ENCODE peak calls at places on chromosomes 4 and X, in six cellular contexts. One of them, this sample, is unnamed.

GRCh38 chr4:114606240-114606639 is 7.6 kb downstream of the UGT8 start:
- DNase-seq in HCT116: peak; percentile 32
- DNase-seq in PC-9: peak; percentile 36
- DNase-seq in GM23248: no peak
- DNase-seq in MM.1S: no peak
- DNase-seq in mammary epithelial cell: peak; percentile 27
- DNase-seq in this sample: no peak

GRCh38 chr4:38948551-38948950 is 80.9 kb downstream of the FAM114A1 start:
- DNase-seq in HCT116: no peak
- DNase-seq in PC-9: peak; percentile 87
- DNase-seq in mammary epithelial cell: peak; percentile 76
- DNase-seq in MM.1S: no peak
- DNase-seq in GM23248: peak; percentile 94
- DNase-seq in this sample: peak; percentile 91

GRCh38 chrX:119647552-119648420 is 41.6 kb upstream of the NKRF start:
- DNase-seq in HCT116: no peak
- DNase-seq in GM23248: no peak
- DNase-seq in PC-9: no peak
- DNase-seq in mammary epithelial cell: no peak
- DNase-seq in MM.1S: peak; percentile 90
- DNase-seq in this sample: no peak

GRCh38 chrX:151722241-151722846 is 6.5 kb downstream of the FATE1 start:
- DNase-seq in mammary epithelial cell: no peak
- DNase-seq in GM23248: peak; percentile 69
- DNase-seq in MM.1S: no peak
- DNase-seq in HCT116: peak; percentile 2
- DNase-seq in PC-9: no peak
- DNase-seq in this sample: no peak

GRCh38 chr4:2436301-2436700 is 17.5 kb downstream of the CFAP99 start:
- DNase-seq in HCT116: no peak
- DNase-seq in MM.1S: no peak
- DNase-seq in GM23248: peak; percentile 76
- DNase-seq in PC-9: no peak
- DNase-seq in mammary epithelial cell: peak; percentile 11
- DNase-seq in this sample: no peak

GRCh38 chr4:3250438-3250955 is 1.5 kb downstream of the MSANTD1 start:
- DNase-seq in HCT116: no peak
- DNase-seq in GM23248: no peak
- DNase-seq in mammary epithelial cell: no peak
- DNase-seq in PC-9: no peak
- DNase-seq in MM.1S: no peak
- DNase-seq in this sample: no peak

GRCh38 chrX:39336709-39337294 is 535.5 kb downstream of the MID1IP1 start:
- DNase-seq in GM23248: peak; percentile 0
- DNase-seq in MM.1S: peak; percentile 83
- DNase-seq in mammary epithelial cell: no peak
- DNase-seq in PC-9: no peak
- DNase-seq in HCT116: no peak
- DNase-seq in this sample: no peak

GRCh38 chr4:110195561-110196205 is 2.7 kb downstream of the ELOVL6 start:
- DNase-seq in GM23248: peak; percentile 8
- DNase-seq in MM.1S: no peak
- DNase-seq in mammary epithelial cell: peak; percentile 83
- DNase-seq in PC-9: no peak
- DNase-seq in HCT116: no peak
- DNase-seq in this sample: no peak

GRCh38 chr4:174749091-174749490 is 80.0 kb downstream of the GLRA3 start:
- DNase-seq in PC-9: no peak
- DNase-seq in mammary epithelial cell: no peak
- DNase-seq in GM23248: peak; percentile 14
- DNase-seq in HCT116: no peak
- DNase-seq in MM.1S: no peak
- DNase-seq in this sample: peak; percentile 56

DNA sequence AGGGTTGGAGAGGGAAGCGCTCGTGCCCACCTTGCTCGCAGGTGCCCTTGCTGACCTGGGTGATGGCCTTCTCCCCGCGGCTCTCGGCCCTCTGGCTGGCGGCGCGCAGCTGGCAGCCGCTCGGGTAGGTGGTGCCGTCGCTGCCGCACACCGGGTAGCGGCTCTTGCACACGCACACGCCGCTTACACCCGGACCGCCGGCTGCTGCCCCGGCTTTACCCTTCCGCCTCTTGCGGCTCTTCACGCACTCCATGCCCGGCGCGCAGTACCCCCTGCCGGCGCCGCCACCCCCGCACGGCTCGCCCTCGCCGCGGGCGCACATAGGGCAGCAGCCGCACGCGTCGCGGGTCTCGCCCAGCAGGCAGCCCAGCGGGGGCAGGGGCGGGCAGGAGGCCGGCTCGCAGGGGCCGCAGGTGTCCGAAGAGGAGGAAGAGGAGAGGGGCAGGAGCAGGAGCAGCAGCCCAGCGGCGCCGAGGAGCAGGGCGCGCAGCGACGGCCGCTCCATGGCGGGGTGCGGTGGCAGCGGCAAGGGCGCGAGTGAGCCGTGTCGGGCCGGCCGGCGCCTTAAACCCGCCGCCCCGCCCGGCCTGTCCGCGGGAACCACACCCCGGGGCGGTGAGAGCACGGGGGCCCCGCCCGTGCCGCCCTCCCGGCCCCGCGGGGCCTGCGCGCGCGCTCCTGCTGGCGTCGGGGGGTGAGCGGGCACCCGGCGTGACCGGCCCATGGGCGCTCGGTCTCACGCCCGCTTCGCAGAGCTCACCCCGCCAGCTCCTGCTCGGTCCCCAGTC is at the start of gene IGFBP7:
- DNase-seq in PC-9: no peak
- DNase-seq in mammary epithelial cell: peak; percentile 43
- DNase-seq in MM.1S: peak; percentile 62
- DNase-seq in HCT116: no peak
- DNase-seq in GM23248: peak; percentile 79
- DNase-seq in this sample: no peak
- TF ChIP-seq EZH2 in PC-9: no peak
- TF ChIP-seq EZH2 in mammary epithelial cell: no peak
- TF ChIP-seq EZH2 in MM.1S: no peak
- TF ChIP-seq EZH2 in HCT116: no peak
- TF ChIP-seq EZH2 in GM23248: no peak
- TF ChIP-seq EZH2 in this sample: no peak

GRCh38 chr4:185019451-185020292 is 1.4 kb downstream of the HELT start:
- DNase-seq in HCT116: no peak
- DNase-seq in GM23248: no peak
- DNase-seq in MM.1S: no peak
- DNase-seq in mammary epithelial cell: peak; percentile 27
- DNase-seq in PC-9: no peak
- DNase-seq in this sample: no peak
- TF ChIP-seq EZH2 in HCT116: no peak
- TF ChIP-seq EZH2 in GM23248: no peak
- TF ChIP-seq EZH2 in MM.1S: no peak
- TF ChIP-seq EZH2 in mammary epithelial cell: no peak
- TF ChIP-seq EZH2 in PC-9: no peak
- TF ChIP-seq EZH2 in this sample: no peak

GRCh38 chr4:105895609-105896460 is 564 bp downstream of the NPNT start:
- DNase-seq in MM.1S: peak; percentile 62
- DNase-seq in mammary epithelial cell: peak; percentile 58
- DNase-seq in PC-9: no peak
- DNase-seq in GM23248: peak; percentile 19
- DNase-seq in HCT116: no peak
- DNase-seq in this sample: peak; percentile 2
- TF ChIP-seq EZH2 in MM.1S: no peak
- TF ChIP-seq EZH2 in mammary epithelial cell: no peak
- TF ChIP-seq EZH2 in PC-9: no peak
- TF ChIP-seq EZH2 in GM23248: no peak
- TF ChIP-seq EZH2 in HCT116: no peak
- TF ChIP-seq EZH2 in this sample: peak; percentile 92

DNA sequence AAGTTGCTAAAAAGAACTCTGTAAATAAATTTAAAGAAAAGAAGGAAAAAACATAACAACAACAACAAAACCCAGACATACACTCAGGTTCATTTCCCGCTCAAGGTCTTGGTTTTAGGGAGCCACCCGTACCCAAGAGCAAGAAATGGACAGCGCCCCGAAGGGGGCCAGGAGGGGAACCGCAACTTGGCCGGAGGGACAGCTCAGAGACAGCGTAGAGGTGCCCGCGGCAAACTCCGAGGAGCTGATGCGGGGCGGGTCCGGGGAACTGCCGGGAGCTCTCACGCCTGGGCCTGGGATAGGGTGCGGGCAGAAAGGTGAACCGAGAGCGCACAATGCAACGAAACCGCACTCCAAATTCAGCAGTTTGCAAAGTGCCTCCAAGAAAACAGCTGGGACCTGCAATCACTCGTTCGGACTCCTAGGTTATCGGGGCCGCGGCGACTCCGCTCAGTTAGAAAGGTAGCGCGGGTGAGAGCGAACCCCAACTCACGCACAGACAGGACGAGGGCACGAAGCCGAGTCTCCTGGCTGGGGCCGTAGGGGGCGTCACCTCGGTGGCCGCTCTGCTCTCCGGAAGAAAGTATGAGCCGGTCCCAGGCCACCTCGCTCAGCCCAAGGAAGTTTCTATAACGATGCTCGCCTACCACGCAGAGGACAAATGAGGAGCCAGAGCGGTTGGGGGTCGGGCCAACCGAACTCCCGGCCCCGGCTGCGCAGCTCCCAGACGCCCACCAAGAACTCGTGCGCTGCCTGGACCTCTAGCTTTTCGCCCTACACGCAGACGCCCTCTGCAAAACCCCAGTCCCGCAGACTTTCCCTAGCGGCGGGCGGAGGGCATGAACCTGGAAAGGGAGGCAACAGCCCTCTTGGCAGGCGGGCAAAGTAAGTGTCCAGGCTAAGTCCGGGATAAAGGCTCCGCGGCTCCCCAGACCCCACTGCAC is 1.4 kb downstream of the NDNF start:
- DNase-seq in GM23248: peak; percentile 85
- DNase-seq in mammary epithelial cell: no peak
- DNase-seq in PC-9: no peak
- DNase-seq in MM.1S: peak; percentile 78
- DNase-seq in HCT116: no peak
- DNase-seq in this sample: no peak
- TF ChIP-seq EZH2 in GM23248: no peak
- TF ChIP-seq EZH2 in mammary epithelial cell: peak; percentile 95
- TF ChIP-seq EZH2 in PC-9: no peak
- TF ChIP-seq EZH2 in MM.1S: no peak
- TF ChIP-seq EZH2 in HCT116: no peak
- TF ChIP-seq EZH2 in this sample: peak; percentile 50

DNA sequence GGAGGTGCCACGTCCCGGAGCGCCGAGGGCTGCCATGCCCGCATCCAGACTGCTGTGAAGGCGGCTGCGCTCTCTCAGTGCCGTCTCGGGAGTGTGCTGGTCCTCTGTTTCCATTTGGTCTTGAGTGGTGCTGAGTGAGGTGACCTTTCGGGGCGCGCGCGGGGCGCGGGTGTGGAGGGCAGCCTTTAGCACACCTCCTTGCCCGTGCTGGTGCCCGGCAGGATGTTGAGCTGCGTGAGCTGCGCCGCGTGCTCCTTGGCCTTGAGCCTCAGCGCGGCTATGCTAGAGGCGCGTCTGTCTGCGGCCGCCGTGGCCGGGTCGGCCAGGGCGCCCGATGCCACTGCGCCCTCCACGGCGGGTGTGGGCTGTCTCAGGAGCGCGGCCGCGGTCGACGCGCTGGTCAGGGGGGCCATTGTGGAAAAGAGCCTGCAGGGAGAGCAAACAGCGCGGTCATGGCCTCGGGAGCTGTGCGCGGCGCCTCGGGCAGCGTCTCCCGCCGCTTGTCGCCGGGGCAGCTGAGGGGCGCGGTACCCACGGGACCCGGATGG is 11.2 kb downstream of the ARX start:
- DNase-seq in GM23248: no peak
- DNase-seq in MM.1S: no peak
- DNase-seq in HCT116: no peak
- DNase-seq in PC-9: no peak
- DNase-seq in mammary epithelial cell: no peak
- DNase-seq in this sample: no peak
- TF ChIP-seq EZH2 in GM23248: no peak
- TF ChIP-seq EZH2 in MM.1S: no peak
- TF ChIP-seq EZH2 in HCT116: no peak
- TF ChIP-seq EZH2 in PC-9: no peak
- TF ChIP-seq EZH2 in mammary epithelial cell: no peak
- TF ChIP-seq EZH2 in this sample: no peak

GRCh38 chrX:134551365-134552095 is 91.6 kb downstream of the HPRT1 start:
- DNase-seq in mammary epithelial cell: no peak
- DNase-seq in PC-9: peak; percentile 78
- DNase-seq in GM23248: peak; percentile 56
- DNase-seq in HCT116: no peak
- DNase-seq in MM.1S: no peak
- DNase-seq in this sample: peak; percentile 60

GRCh38 chrX:134548257-134548732 is 88.3 kb downstream of the HPRT1 start:
- DNase-seq in MM.1S: peak; percentile 26
- DNase-seq in HCT116: no peak
- DNase-seq in GM23248: peak; percentile 37
- DNase-seq in mammary epithelial cell: no peak
- DNase-seq in PC-9: peak; percentile 43
- DNase-seq in this sample: no peak

GRCh38 chrX:134546187-134546586 is 86.2 kb downstream of the HPRT1 start:
- DNase-seq in mammary epithelial cell: no peak
- DNase-seq in PC-9: no peak
- DNase-seq in MM.1S: no peak
- DNase-seq in GM23248: no peak
- DNase-seq in HCT116: no peak
- DNase-seq in this sample: no peak

GRCh38 chrX:134547047-134547679 is 87.2 kb downstream of the HPRT1 start:
- DNase-seq in HCT116: no peak
- DNase-seq in MM.1S: no peak
- DNase-seq in PC-9: no peak
- DNase-seq in mammary epithelial cell: no peak
- DNase-seq in GM23248: peak; percentile 64
- DNase-seq in this sample: no peak

DNA sequence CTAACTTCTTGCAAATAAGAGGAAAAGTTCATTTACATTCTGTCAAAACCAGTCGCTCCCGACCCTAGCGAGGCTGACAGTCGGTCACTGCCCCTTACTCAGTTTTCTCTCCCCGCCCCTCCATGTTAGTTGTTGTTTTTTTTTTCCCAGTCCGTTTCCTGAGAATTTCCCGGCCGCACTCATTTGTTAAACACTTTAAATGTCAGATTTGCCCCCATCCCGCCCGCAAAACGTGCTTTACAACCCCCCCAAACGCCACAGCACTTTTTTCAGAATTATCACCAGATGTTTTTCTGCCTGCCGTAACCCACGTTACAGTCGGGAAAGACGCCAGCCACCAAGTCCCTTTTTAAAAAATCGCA is 88.9 kb downstream of the HPRT1 start:
- DNase-seq in mammary epithelial cell: no peak
- DNase-seq in HCT116: no peak
- DNase-seq in MM.1S: no peak
- DNase-seq in PC-9: no peak
- DNase-seq in GM23248: no peak
- DNase-seq in this sample: no peak
- TF ChIP-seq EZH2 in mammary epithelial cell: no peak
- TF ChIP-seq EZH2 in HCT116: no peak
- TF ChIP-seq EZH2 in MM.1S: no peak
- TF ChIP-seq EZH2 in PC-9: no peak
- TF ChIP-seq EZH2 in GM23248: no peak
- TF ChIP-seq EZH2 in this sample: no peak